ENCODE peak calls at places on chromosomes 11 and 22, in four cellular contexts. One of them, this sample, is unnamed.

GRCh38 chr11:34643846-34644245 is 23.0 kb downstream of the EHF start:
- DNase-seq in MM.1S: no peak
- DNase-seq in endothelial cell: no peak
- DNase-seq in foreskin fibroblast: no peak
- DNase-seq in this sample: no peak

GRCh38 chr22:26169312-26170111 is at the start of gene SEZ6L:
- DNase-seq in MM.1S: no peak
- DNase-seq in endothelial cell: peak; percentile 47
- DNase-seq in foreskin fibroblast: no peak
- DNase-seq in this sample: peak; percentile 60

GRCh38 chr11:99683933-99684332 is 663.2 kb downstream of the CNTN5 start:
- DNase-seq in MM.1S: peak; percentile 41
- DNase-seq in endothelial cell: no peak
- DNase-seq in foreskin fibroblast: no peak
- DNase-seq in this sample: no peak

GRCh38 chr11:12773591-12773990 is 99.4 kb downstream of the TEAD1 start:
- DNase-seq in MM.1S: no peak
- DNase-seq in endothelial cell: no peak
- DNase-seq in foreskin fibroblast: no peak
- DNase-seq in this sample: no peak

GRCh38 chr11:105489431-105489830 is 120.4 kb upstream of the GRIA4 start:
- DNase-seq in MM.1S: no peak
- DNase-seq in endothelial cell: no peak
- DNase-seq in foreskin fibroblast: peak; percentile 3
- DNase-seq in this sample: no peak

GRCh38 chr11:123546515-123546914 is 107.9 kb downstream of the SCN3B start:
- DNase-seq in MM.1S: no peak
- DNase-seq in endothelial cell: no peak
- DNase-seq in foreskin fibroblast: peak; percentile 31
- DNase-seq in this sample: no peak

GRCh38 chr22:26561756-26562417 is 28.0 kb downstream of the TPST2 start:
- DNase-seq in MM.1S: no peak
- DNase-seq in endothelial cell: no peak
- DNase-seq in foreskin fibroblast: no peak
- DNase-seq in this sample: no peak

GRCh38 chr11:69230856-69231425 is 63.0 kb upstream of the MYEOV start:
- DNase-seq in MM.1S: no peak
- DNase-seq in endothelial cell: no peak
- DNase-seq in foreskin fibroblast: no peak
- DNase-seq in this sample: no peak

GRCh38 chr11:110296226-110297081 is at the start of gene RDX:
- DNase-seq in MM.1S: peak; percentile 77
- DNase-seq in endothelial cell: peak; percentile 71
- DNase-seq in foreskin fibroblast: peak; percentile 73
- DNase-seq in this sample: peak; percentile 97

GRCh38 chr11:95908826-95909225 is 15.1 kb downstream of the MTMR2 start:
- DNase-seq in MM.1S: no peak
- DNase-seq in endothelial cell: no peak
- DNase-seq in foreskin fibroblast: no peak
- DNase-seq in this sample: no peak

GRCh38 chr22:45006873-45007246 is 2.9 kb downstream of the PHF21B start:
- DNase-seq in MM.1S: no peak
- DNase-seq in endothelial cell: no peak
- DNase-seq in foreskin fibroblast: no peak
- DNase-seq in this sample: peak; percentile 45

GRCh38 chr11:12390687-12391110 is 13.3 kb downstream of the PARVA start:
- DNase-seq in MM.1S: no peak
- DNase-seq in endothelial cell: no peak
- DNase-seq in foreskin fibroblast: no peak
- DNase-seq in this sample: no peak

GRCh38 chr11:34028407-34028804 is 23.1 kb upstream of the CAPRIN1 start:
- DNase-seq in MM.1S: no peak
- DNase-seq in endothelial cell: no peak
- DNase-seq in foreskin fibroblast: peak; percentile 36
- DNase-seq in this sample: no peak

GRCh38 chr11:65524010-65524746 is 705 bp upstream of the SCYL1 start:
- DNase-seq in MM.1S: no peak
- DNase-seq in endothelial cell: no peak
- DNase-seq in foreskin fibroblast: no peak
- DNase-seq in this sample: no peak

GRCh38 chr11:83012168-83013067 is 59.3 kb downstream of the RAB30 start:
- DNase-seq in MM.1S: no peak
- DNase-seq in endothelial cell: no peak
- DNase-seq in foreskin fibroblast: no peak
- DNase-seq in this sample: no peak

GRCh38 chr11:93870616-93871015 is 20.2 kb upstream of the VSTM5 start:
- DNase-seq in MM.1S: no peak
- DNase-seq in endothelial cell: no peak
- DNase-seq in foreskin fibroblast: no peak
- DNase-seq in this sample: no peak

GRCh38 chr11:46315033-46315738 is 32.1 kb upstream of the DGKZ start:
- DNase-seq in MM.1S: peak; percentile 53
- DNase-seq in endothelial cell: peak; percentile 83
- DNase-seq in foreskin fibroblast: peak; percentile 64
- DNase-seq in this sample: peak; percentile 89

GRCh38 chr22:17501679-17502285 is 61.5 kb upstream of the SLC25A18 start:
- DNase-seq in MM.1S: peak; percentile 79
- DNase-seq in endothelial cell: peak; percentile 31
- DNase-seq in foreskin fibroblast: peak; percentile 21
- DNase-seq in this sample: peak; percentile 78

GRCh38 chr22:24592144-24592845 is 578 bp downstream of the LRRC75B start:
- DNase-seq in MM.1S: no peak
- DNase-seq in endothelial cell: no peak
- DNase-seq in foreskin fibroblast: peak; percentile 12
- DNase-seq in this sample: no peak

GRCh38 chr11:60658409-60658808 is 41.0 kb upstream of the MS4A8 start:
- DNase-seq in MM.1S: no peak
- DNase-seq in endothelial cell: no peak
- DNase-seq in foreskin fibroblast: no peak
- DNase-seq in this sample: no peak

GRCh38 chr11:46073632-46074031 is 47.6 kb downstream of the PHF21A start:
- DNase-seq in MM.1S: no peak
- DNase-seq in endothelial cell: no peak
- DNase-seq in foreskin fibroblast: no peak
- DNase-seq in this sample: no peak

GRCh38 chr22:38861927-38862326 is 10.1 kb downstream of the CBX6 start:
- DNase-seq in MM.1S: no peak
- DNase-seq in endothelial cell: no peak
- DNase-seq in foreskin fibroblast: no peak
- DNase-seq in this sample: no peak

GRCh38 chr11:117144477-117145392 is 648 bp downstream of the PAFAH1B2 start:
- DNase-seq in MM.1S: peak; percentile 47
- DNase-seq in endothelial cell: peak; percentile 50
- DNase-seq in foreskin fibroblast: peak; percentile 66
- DNase-seq in this sample: peak; percentile 72

GRCh38 chr11:117143390-117143789 is 697 bp upstream of the PAFAH1B2 start:
- DNase-seq in MM.1S: peak; percentile 60
- DNase-seq in endothelial cell: peak; percentile 9
- DNase-seq in foreskin fibroblast: peak; percentile 44
- DNase-seq in this sample: peak; percentile 56

GRCh38 chr11:117143871-117144476 is at the start of gene PAFAH1B2:
- DNase-seq in MM.1S: peak; percentile 96
- DNase-seq in endothelial cell: peak; percentile 87
- DNase-seq in foreskin fibroblast: peak; percentile 91
- DNase-seq in this sample: peak; percentile 98

GRCh38 chr11:117146521-117146920 is 2.4 kb downstream of the PAFAH1B2 start:
- DNase-seq in MM.1S: no peak
- DNase-seq in endothelial cell: no peak
- DNase-seq in foreskin fibroblast: peak; percentile 30
- DNase-seq in this sample: no peak

GRCh38 chr11:117145393-117145761 is 1.3 kb downstream of the PAFAH1B2 start:
- DNase-seq in MM.1S: peak; percentile 20
- DNase-seq in endothelial cell: peak; percentile 7
- DNase-seq in foreskin fibroblast: peak; percentile 34
- DNase-seq in this sample: peak; percentile 33
- TF ChIP-seq CTCF in MM.1S: peak; percentile 28
- TF ChIP-seq CTCF in endothelial cell: no peak
- TF ChIP-seq CTCF in foreskin fibroblast: peak; percentile 22
- TF ChIP-seq CTCF in this sample: no peak

GRCh38 chr11:20759541-20759940 is 90.2 kb downstream of the NELL1 start:
- DNase-seq in MM.1S: no peak
- DNase-seq in endothelial cell: no peak
- DNase-seq in foreskin fibroblast: no peak
- DNase-seq in this sample: no peak

DNA sequence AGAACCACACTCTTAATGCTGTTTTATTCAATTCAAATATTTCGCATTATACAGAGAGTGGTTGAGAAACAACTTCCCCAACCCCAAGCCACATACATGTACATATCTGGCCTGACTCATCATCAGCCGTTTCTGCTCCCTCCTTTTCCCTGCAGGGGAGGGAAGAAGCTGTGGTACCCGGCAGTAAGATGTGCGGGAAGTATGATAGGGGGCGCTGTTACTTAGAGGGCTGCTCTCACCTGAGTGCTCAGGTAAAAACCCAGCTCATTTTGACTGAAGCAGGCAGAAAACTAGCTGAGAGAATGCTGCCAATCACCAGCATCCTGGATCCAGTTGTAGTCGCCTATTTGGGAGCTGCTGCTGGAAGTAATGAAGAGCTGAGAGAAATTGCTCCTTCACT is 85.6 kb downstream of the NELL1 start:
- DNase-seq in MM.1S: no peak
- DNase-seq in endothelial cell: no peak
- DNase-seq in foreskin fibroblast: no peak
- DNase-seq in this sample: no peak
- TF ChIP-seq CTCF in MM.1S: peak; percentile 15
- TF ChIP-seq CTCF in endothelial cell: no peak
- TF ChIP-seq CTCF in foreskin fibroblast: no peak
- TF ChIP-seq CTCF in this sample: peak; percentile 26

GRCh38 chr11:56855217-56855616 is 106.7 kb upstream of the OR9G4 start:
- DNase-seq in MM.1S: no peak
- DNase-seq in endothelial cell: no peak
- DNase-seq in foreskin fibroblast: no peak
- DNase-seq in this sample: no peak
- TF ChIP-seq CTCF in MM.1S: no peak
- TF ChIP-seq CTCF in endothelial cell: no peak
- TF ChIP-seq CTCF in foreskin fibroblast: no peak
- TF ChIP-seq CTCF in this sample: no peak

DNA sequence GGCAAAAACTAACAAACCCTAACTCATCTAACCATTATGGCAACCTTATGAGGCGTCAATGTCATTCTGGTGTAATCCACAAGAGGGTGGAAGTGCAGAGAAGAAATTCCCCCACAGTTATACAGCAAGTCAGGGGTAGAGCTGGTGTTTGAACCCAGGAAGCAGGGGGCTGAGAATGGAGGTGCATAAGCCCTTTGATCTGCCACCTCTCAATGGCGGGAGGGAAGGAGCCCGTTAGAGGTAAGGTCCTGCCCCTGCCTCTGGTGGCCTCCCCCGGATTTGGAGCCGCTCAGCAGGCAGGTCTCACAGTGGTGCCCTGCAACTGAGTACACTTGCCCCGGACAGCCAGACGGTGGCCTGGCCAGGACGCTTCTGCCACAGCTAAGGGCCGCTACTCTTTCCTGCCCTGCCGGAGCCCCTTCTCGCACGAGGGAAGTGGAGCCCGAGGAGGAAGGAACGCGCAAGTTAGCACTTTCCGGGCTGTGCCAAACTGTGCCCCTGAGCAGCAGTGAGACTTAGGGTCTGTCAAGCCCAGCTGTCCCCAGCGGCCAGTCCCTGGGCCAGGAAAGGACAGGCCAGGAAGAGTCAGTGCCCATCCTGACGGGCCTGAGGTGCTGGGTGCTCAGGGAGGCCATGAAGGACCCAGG is 1.1 kb downstream of the FXYD2 start:
- DNase-seq in MM.1S: no peak
- DNase-seq in endothelial cell: no peak
- DNase-seq in foreskin fibroblast: no peak
- DNase-seq in this sample: peak; percentile 62
- TF ChIP-seq CTCF in MM.1S: no peak
- TF ChIP-seq CTCF in endothelial cell: no peak
- TF ChIP-seq CTCF in foreskin fibroblast: no peak
- TF ChIP-seq CTCF in this sample: peak; percentile 24

GRCh38 chr11:9384535-9385287 is at the start of gene IPO7:
- DNase-seq in MM.1S: peak; percentile 94
- DNase-seq in endothelial cell: peak; percentile 78
- DNase-seq in foreskin fibroblast: peak; percentile 92
- DNase-seq in this sample: peak; percentile 95
- TF ChIP-seq CTCF in MM.1S: peak; percentile 6
- TF ChIP-seq CTCF in endothelial cell: no peak
- TF ChIP-seq CTCF in foreskin fibroblast: peak; percentile 32
- TF ChIP-seq CTCF in this sample: no peak

GRCh38 chr11:14905104-14906033 is 13.3 kb upstream of the CYP2R1 start:
- DNase-seq in MM.1S: peak; percentile 88
- DNase-seq in endothelial cell: peak; percentile 71
- DNase-seq in foreskin fibroblast: peak; percentile 9
- DNase-seq in this sample: peak; percentile 74
- TF ChIP-seq CTCF in MM.1S: peak; percentile 63
- TF ChIP-seq CTCF in endothelial cell: peak; percentile 71
- TF ChIP-seq CTCF in foreskin fibroblast: no peak
- TF ChIP-seq CTCF in this sample: peak; percentile 59

GRCh38 chr11:1421291-1421690 is 31.6 kb downstream of the BRSK2 start:
- DNase-seq in MM.1S: no peak
- DNase-seq in endothelial cell: no peak
- DNase-seq in foreskin fibroblast: no peak
- DNase-seq in this sample: no peak
- TF ChIP-seq CTCF in MM.1S: no peak
- TF ChIP-seq CTCF in endothelial cell: no peak
- TF ChIP-seq CTCF in foreskin fibroblast: no peak
- TF ChIP-seq CTCF in this sample: no peak